ENCODE peak calls at places on chromosomes 7 and 10, in eight cellular contexts. One of them, this sample, is unnamed.

GRCh38 chr10:26860026-26860541 is 674 bp downstream of the ABI1 start:
- DNase-seq in hepatocyte: peak; percentile 76
- DNase-seq in SK-N-SH: no peak
- DNase-seq in K562: peak; percentile 80
- DNase-seq in heart right ventricle: peak; percentile 52
- DNase-seq in CD8-positive, alpha-beta T cell: no peak
- DNase-seq in left ventricle myocardium inferior: peak; percentile 58
- DNase-seq in CD8-positive, alpha-beta memory T cell: peak; percentile 60
- DNase-seq in this sample: peak; percentile 45

GRCh38 chr10:58570307-58570723 is 57.6 kb downstream of the BICC1 start:
- DNase-seq in left ventricle myocardium inferior: no peak
- DNase-seq in CD8-positive, alpha-beta T cell: no peak
- DNase-seq in heart right ventricle: no peak
- DNase-seq in hepatocyte: no peak
- DNase-seq in K562: no peak
- DNase-seq in SK-N-SH: no peak
- DNase-seq in CD8-positive, alpha-beta memory T cell: no peak
- DNase-seq in this sample: no peak

GRCh38 chr10:99353182-99353581 is 24.0 kb downstream of the CNNM1 start:
- DNase-seq in hepatocyte: no peak
- DNase-seq in K562: no peak
- DNase-seq in left ventricle myocardium inferior: no peak
- DNase-seq in SK-N-SH: no peak
- DNase-seq in heart right ventricle: no peak
- DNase-seq in CD8-positive, alpha-beta T cell: no peak
- DNase-seq in CD8-positive, alpha-beta memory T cell: no peak
- DNase-seq in this sample: no peak

GRCh38 chr10:49629286-49629915 is 15.6 kb downstream of the CHAT start:
- DNase-seq in heart right ventricle: no peak
- DNase-seq in left ventricle myocardium inferior: no peak
- DNase-seq in K562: no peak
- DNase-seq in CD8-positive, alpha-beta T cell: no peak
- DNase-seq in hepatocyte: no peak
- DNase-seq in SK-N-SH: peak; percentile 68
- DNase-seq in CD8-positive, alpha-beta memory T cell: no peak
- DNase-seq in this sample: no peak

GRCh38 chr7:112866424-112866823 is 76.2 kb upstream of the TMEM168 start:
- DNase-seq in K562: no peak
- DNase-seq in hepatocyte: no peak
- DNase-seq in left ventricle myocardium inferior: no peak
- DNase-seq in CD8-positive, alpha-beta memory T cell: no peak
- DNase-seq in heart right ventricle: no peak
- DNase-seq in SK-N-SH: no peak
- DNase-seq in CD8-positive, alpha-beta T cell: no peak
- DNase-seq in this sample: no peak

GRCh38 chr10:88642991-88643390 is 21.3 kb upstream of the LIPF start:
- DNase-seq in CD8-positive, alpha-beta T cell: no peak
- DNase-seq in hepatocyte: no peak
- DNase-seq in CD8-positive, alpha-beta memory T cell: no peak
- DNase-seq in K562: no peak
- DNase-seq in left ventricle myocardium inferior: no peak
- DNase-seq in heart right ventricle: no peak
- DNase-seq in SK-N-SH: no peak
- DNase-seq in this sample: no peak

GRCh38 chr7:100016209-100016901 is 959 bp downstream of the ZKSCAN1 start:
- DNase-seq in left ventricle myocardium inferior: no peak
- DNase-seq in K562: peak; percentile 27
- DNase-seq in CD8-positive, alpha-beta memory T cell: no peak
- DNase-seq in SK-N-SH: peak; percentile 72
- DNase-seq in CD8-positive, alpha-beta T cell: no peak
- DNase-seq in hepatocyte: peak; percentile 24
- DNase-seq in heart right ventricle: no peak
- DNase-seq in this sample: no peak

GRCh38 chr10:48444861-48445841 is 138.7 kb downstream of the MAPK8 start:
- DNase-seq in SK-N-SH: peak; percentile 70
- DNase-seq in K562: no peak
- DNase-seq in heart right ventricle: no peak
- DNase-seq in CD8-positive, alpha-beta T cell: peak; percentile 42
- DNase-seq in CD8-positive, alpha-beta memory T cell: no peak
- DNase-seq in hepatocyte: peak; percentile 10
- DNase-seq in left ventricle myocardium inferior: no peak
- DNase-seq in this sample: no peak

GRCh38 chr10:82544377-82544776 is 669.4 kb downstream of the NRG3 start:
- DNase-seq in K562: no peak
- DNase-seq in SK-N-SH: no peak
- DNase-seq in hepatocyte: no peak
- DNase-seq in CD8-positive, alpha-beta memory T cell: no peak
- DNase-seq in CD8-positive, alpha-beta T cell: no peak
- DNase-seq in left ventricle myocardium inferior: no peak
- DNase-seq in heart right ventricle: no peak
- DNase-seq in this sample: no peak

GRCh38 chr10:110501142-110501937 is 3.6 kb downstream of the DUSP5 start:
- DNase-seq in SK-N-SH: peak; percentile 45
- DNase-seq in left ventricle myocardium inferior: peak; percentile 91
- DNase-seq in hepatocyte: peak; percentile 92
- DNase-seq in K562: peak; percentile 94
- DNase-seq in heart right ventricle: peak; percentile 85
- DNase-seq in CD8-positive, alpha-beta memory T cell: no peak
- DNase-seq in CD8-positive, alpha-beta T cell: no peak
- DNase-seq in this sample: no peak

GRCh38 chr10:120616311-120616911 is 159.4 kb downstream of the PLPP4 start:
- DNase-seq in heart right ventricle: no peak
- DNase-seq in SK-N-SH: no peak
- DNase-seq in hepatocyte: no peak
- DNase-seq in K562: no peak
- DNase-seq in CD8-positive, alpha-beta memory T cell: no peak
- DNase-seq in left ventricle myocardium inferior: no peak
- DNase-seq in CD8-positive, alpha-beta T cell: no peak
- DNase-seq in this sample: no peak

GRCh38 chr10:22320591-22321155 is at the start of gene BMI1:
- DNase-seq in hepatocyte: peak; percentile 90
- DNase-seq in K562: peak; percentile 91
- DNase-seq in CD8-positive, alpha-beta T cell: peak; percentile 75
- DNase-seq in CD8-positive, alpha-beta memory T cell: peak; percentile 61
- DNase-seq in left ventricle myocardium inferior: peak; percentile 81
- DNase-seq in SK-N-SH: peak; percentile 95
- DNase-seq in heart right ventricle: peak; percentile 78
- DNase-seq in this sample: peak; percentile 61

GRCh38 chr7:116101709-116102108 is 71.1 kb upstream of the TFEC start:
- DNase-seq in CD8-positive, alpha-beta memory T cell: no peak
- DNase-seq in SK-N-SH: no peak
- DNase-seq in heart right ventricle: no peak
- DNase-seq in left ventricle myocardium inferior: no peak
- DNase-seq in hepatocyte: no peak
- DNase-seq in K562: no peak
- DNase-seq in CD8-positive, alpha-beta T cell: no peak
- DNase-seq in this sample: no peak

DNA sequence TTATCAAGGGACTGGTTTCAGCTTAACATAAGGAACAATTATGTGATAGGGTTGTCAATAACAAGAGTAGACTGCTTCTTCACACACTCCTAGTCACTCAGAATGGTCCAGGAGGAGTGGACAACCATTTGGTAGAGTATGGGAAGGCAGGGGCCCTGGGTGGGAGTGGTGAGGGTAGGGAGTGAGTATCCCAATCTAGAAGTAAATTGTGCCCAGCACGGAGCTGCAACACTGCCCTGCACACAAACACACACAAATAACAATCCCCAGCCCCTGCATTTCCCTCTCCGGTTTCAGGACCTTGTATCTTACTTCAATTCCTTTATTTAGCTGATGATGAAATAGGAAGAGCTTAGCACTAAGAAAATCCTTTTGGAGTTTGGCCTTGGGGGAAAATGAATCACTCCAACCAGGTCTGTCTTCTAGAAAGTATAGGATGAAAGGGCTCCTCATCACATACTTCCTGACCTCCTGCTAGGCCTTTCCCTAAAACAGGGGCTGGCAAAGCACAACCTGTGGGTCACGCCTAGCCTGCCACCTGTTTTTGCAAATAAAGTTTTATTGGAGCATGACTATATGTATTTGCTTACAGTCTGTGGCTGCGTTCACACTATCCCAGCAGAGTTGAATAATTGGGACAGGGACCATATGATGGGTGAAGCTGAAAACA is 110.7 kb downstream of the EGFR start:
- DNase-seq in SK-N-SH: no peak
- DNase-seq in heart right ventricle: no peak
- DNase-seq in hepatocyte: no peak
- DNase-seq in CD8-positive, alpha-beta memory T cell: no peak
- DNase-seq in CD8-positive, alpha-beta T cell: no peak
- DNase-seq in left ventricle myocardium inferior: no peak
- DNase-seq in K562: no peak
- DNase-seq in this sample: no peak
- H3K4me1 ChIP-seq in SK-N-SH: peaks cover 76% of the 10 kb centered on the region
- H3K4me1 ChIP-seq in heart right ventricle: peaks cover 95% of the 10 kb centered on the region
- H3K4me1 ChIP-seq in hepatocyte: peaks cover 63% of the 10 kb centered on the region
- H3K4me1 ChIP-seq in CD8-positive, alpha-beta memory T cell: no peaks in the 10 kb centered on the region
- H3K4me1 ChIP-seq in CD8-positive, alpha-beta T cell: no peaks in the 10 kb centered on the region
- H3K4me1 ChIP-seq in left ventricle myocardium inferior: peaks cover 98% of the 10 kb centered on the region
- H3K4me1 ChIP-seq in K562: peaks cover 15% of the 10 kb centered on the region
- H3K4me1 ChIP-seq in this sample: no peaks in the 10 kb centered on the region

GRCh38 chr7:133081119-133081604 is 728 bp downstream of the CHCHD3 start:
- DNase-seq in K562: peak; percentile 93
- DNase-seq in heart right ventricle: no peak
- DNase-seq in CD8-positive, alpha-beta T cell: no peak
- DNase-seq in SK-N-SH: peak; percentile 51
- DNase-seq in CD8-positive, alpha-beta memory T cell: no peak
- DNase-seq in left ventricle myocardium inferior: peak; percentile 26
- DNase-seq in hepatocyte: peak; percentile 22
- DNase-seq in this sample: no peak
- H3K4me3 ChIP-seq in K562: peak overlapping the region; percentile 77
- H3K4me3 ChIP-seq in heart right ventricle: peak overlapping the region; percentile 69
- H3K4me3 ChIP-seq in CD8-positive, alpha-beta T cell: peak overlapping the region; percentile 96
- H3K4me3 ChIP-seq in SK-N-SH: peak overlapping the region; percentile 97
- H3K4me3 ChIP-seq in CD8-positive, alpha-beta memory T cell: peak overlapping the region; percentile 94
- H3K4me3 ChIP-seq in left ventricle myocardium inferior: peak overlapping the region; percentile 83
- H3K4me3 ChIP-seq in hepatocyte: peak overlapping the region; percentile 66
- H3K4me3 ChIP-seq in this sample: peak overlapping the region; percentile 94

GRCh38 chr7:48140001-48140681 is 31.1 kb upstream of the ABCA13 start:
- DNase-seq in left ventricle myocardium inferior: no peak
- DNase-seq in K562: no peak
- DNase-seq in CD8-positive, alpha-beta T cell: no peak
- DNase-seq in heart right ventricle: no peak
- DNase-seq in hepatocyte: peak; percentile 64
- DNase-seq in SK-N-SH: no peak
- DNase-seq in CD8-positive, alpha-beta memory T cell: no peak
- DNase-seq in this sample: no peak

GRCh38 chr7:48144291-48144768 is 26.9 kb upstream of the ABCA13 start:
- DNase-seq in CD8-positive, alpha-beta memory T cell: no peak
- DNase-seq in hepatocyte: peak; percentile 74
- DNase-seq in K562: no peak
- DNase-seq in left ventricle myocardium inferior: no peak
- DNase-seq in CD8-positive, alpha-beta T cell: no peak
- DNase-seq in heart right ventricle: no peak
- DNase-seq in SK-N-SH: no peak
- DNase-seq in this sample: no peak

GRCh38 chr7:48141551-48141950 is 29.7 kb upstream of the ABCA13 start:
- DNase-seq in CD8-positive, alpha-beta T cell: no peak
- DNase-seq in heart right ventricle: no peak
- DNase-seq in left ventricle myocardium inferior: no peak
- DNase-seq in SK-N-SH: no peak
- DNase-seq in CD8-positive, alpha-beta memory T cell: no peak
- DNase-seq in K562: no peak
- DNase-seq in hepatocyte: no peak
- DNase-seq in this sample: no peak

GRCh38 chr7:48139461-48139860 is 31.8 kb upstream of the ABCA13 start:
- DNase-seq in CD8-positive, alpha-beta memory T cell: no peak
- DNase-seq in SK-N-SH: no peak
- DNase-seq in left ventricle myocardium inferior: no peak
- DNase-seq in heart right ventricle: no peak
- DNase-seq in hepatocyte: peak; percentile 25
- DNase-seq in CD8-positive, alpha-beta T cell: no peak
- DNase-seq in K562: peak; percentile 18
- DNase-seq in this sample: no peak
- H3K9me3 ChIP-seq in CD8-positive, alpha-beta memory T cell: no peaks in the 10 kb centered on the region
- H3K9me3 ChIP-seq in SK-N-SH: no peaks in the 10 kb centered on the region
- H3K9me3 ChIP-seq in left ventricle myocardium inferior: peaks cover 6% of the 10 kb centered on the region
- H3K9me3 ChIP-seq in heart right ventricle: no peaks in the 10 kb centered on the region
- H3K9me3 ChIP-seq in hepatocyte: no peaks in the 10 kb centered on the region
- H3K9me3 ChIP-seq in CD8-positive, alpha-beta T cell: no peaks in the 10 kb centered on the region
- H3K9me3 ChIP-seq in K562: no peaks in the 10 kb centered on the region
- H3K9me3 ChIP-seq in this sample: no peaks in the 10 kb centered on the region

GRCh38 chr10:35351021-35351420 is 14.7 kb downstream of the CCNY start:
- DNase-seq in heart right ventricle: no peak
- DNase-seq in left ventricle myocardium inferior: no peak
- DNase-seq in K562: no peak
- DNase-seq in CD8-positive, alpha-beta memory T cell: no peak
- DNase-seq in CD8-positive, alpha-beta T cell: no peak
- DNase-seq in SK-N-SH: no peak
- DNase-seq in hepatocyte: no peak
- DNase-seq in this sample: no peak

GRCh38 chr10:35347088-35347487 is 10.8 kb downstream of the CCNY start:
- DNase-seq in hepatocyte: no peak
- DNase-seq in CD8-positive, alpha-beta memory T cell: no peak
- DNase-seq in SK-N-SH: no peak
- DNase-seq in heart right ventricle: no peak
- DNase-seq in CD8-positive, alpha-beta T cell: no peak
- DNase-seq in left ventricle myocardium inferior: no peak
- DNase-seq in K562: no peak
- DNase-seq in this sample: no peak

GRCh38 chr10:35349389-35349915 is 13.1 kb downstream of the CCNY start:
- DNase-seq in hepatocyte: no peak
- DNase-seq in left ventricle myocardium inferior: no peak
- DNase-seq in heart right ventricle: no peak
- DNase-seq in K562: no peak
- DNase-seq in CD8-positive, alpha-beta memory T cell: no peak
- DNase-seq in SK-N-SH: peak; percentile 77
- DNase-seq in CD8-positive, alpha-beta T cell: no peak
- DNase-seq in this sample: no peak

GRCh38 chr10:35347899-35348608 is 11.7 kb downstream of the CCNY start:
- DNase-seq in K562: no peak
- DNase-seq in SK-N-SH: no peak
- DNase-seq in CD8-positive, alpha-beta T cell: no peak
- DNase-seq in CD8-positive, alpha-beta memory T cell: no peak
- DNase-seq in hepatocyte: no peak
- DNase-seq in left ventricle myocardium inferior: no peak
- DNase-seq in heart right ventricle: no peak
- DNase-seq in this sample: no peak

DNA sequence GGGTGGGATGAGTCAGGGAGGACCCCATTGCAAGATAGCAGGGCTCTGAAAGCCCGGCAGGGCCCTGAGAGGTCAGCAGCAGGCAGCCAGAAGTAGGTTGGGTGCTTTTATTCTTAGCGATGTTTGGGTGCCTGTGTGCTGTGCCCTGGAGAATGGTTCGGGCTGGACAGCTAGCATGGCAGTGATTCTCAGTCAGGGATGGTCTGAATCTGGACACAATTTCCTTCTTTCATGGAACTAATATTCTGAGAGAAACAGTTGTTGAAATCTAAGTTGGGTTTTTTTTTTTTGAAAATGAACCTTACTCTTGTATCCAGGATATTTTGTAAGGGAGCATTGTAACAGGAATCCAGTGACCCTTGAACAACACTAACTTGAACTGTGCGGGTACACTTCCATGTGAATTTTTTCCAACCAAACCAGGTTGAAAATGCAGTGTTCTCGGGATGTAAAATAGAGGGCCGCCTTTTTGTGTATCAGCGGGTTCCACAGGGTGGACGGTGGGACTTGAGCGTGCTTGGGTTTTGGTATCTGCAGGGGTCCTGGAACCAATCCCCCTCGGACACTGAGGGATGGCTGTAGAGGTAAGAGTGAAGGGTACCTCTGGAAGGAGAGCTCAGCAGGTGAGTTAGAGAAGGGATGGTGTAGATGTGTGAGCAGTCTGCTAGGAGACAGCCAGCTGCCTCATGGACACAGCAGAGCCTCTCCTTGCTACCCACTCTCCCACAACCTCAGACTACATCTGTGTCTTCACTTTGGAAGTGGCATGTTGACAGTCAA is 12.5 kb downstream of the CCNY start:
- DNase-seq in CD8-positive, alpha-beta T cell: no peak
- DNase-seq in hepatocyte: no peak
- DNase-seq in left ventricle myocardium inferior: no peak
- DNase-seq in heart right ventricle: no peak
- DNase-seq in K562: no peak
- DNase-seq in SK-N-SH: no peak
- DNase-seq in CD8-positive, alpha-beta memory T cell: no peak
- DNase-seq in this sample: no peak
- H3K4me1 ChIP-seq in CD8-positive, alpha-beta T cell: peaks cover 64% of the 10 kb centered on the region
- H3K4me1 ChIP-seq in hepatocyte: peaks cover 48% of the 10 kb centered on the region
- H3K4me1 ChIP-seq in left ventricle myocardium inferior: peaks cover 93% of the 10 kb centered on the region
- H3K4me1 ChIP-seq in heart right ventricle: peaks cover 94% of the 10 kb centered on the region
- H3K4me1 ChIP-seq in K562: peaks cover 9% of the 10 kb centered on the region
- H3K4me1 ChIP-seq in SK-N-SH: peaks cover 28% of the 10 kb centered on the region
- H3K4me1 ChIP-seq in CD8-positive, alpha-beta memory T cell: peaks cover 63% of the 10 kb centered on the region
- H3K4me1 ChIP-seq in this sample: peaks cover 25% of the 10 kb centered on the region

This sample was measured in naive thymus-derived CD4-positive, alpha-beta T cell.